ENCODE peak calls at places on chromosome 13, in ten cellular contexts. S is fibroblast of the aortic adventitia, A is breast epithelium, R is psoas muscle, F is fibroblast of mammary gland, I is heart right ventricle, V is IMR-90, N is left ventricle myocardium inferior, M is fibroblast of villous mesenchyme, Z is AG04449. D is an unnamed sample.

GRCh38 chr13:39144941-39145533 is 106.8 kb downstream of the NHLRC3 start:
- DNase-seq in S (peak; percentile 84), A (peak; percentile 43), R (peak; percentile 39), F (peak; percentile 78), I (peak; percentile 15), V (peak; percentile 70), N (peak; percentile 40), M (peak; percentile 68), Z (peak; percentile 24), D (peak; percentile 83)

GRCh38 chr13:75978815-75979214 is 342.7 kb downstream of the LMO7 start:
- DNase-seq in S (no peak), A (no peak), R (no peak), F (peak; percentile 2), I (no peak), V (no peak), N (no peak), M (no peak), Z (no peak), D (no peak)

GRCh38 chr13:97306646-97307045 is 84.5 kb downstream of the MBNL2 start:
- DNase-seq in S (peak; percentile 43), A (no peak), R (no peak), F (peak; percentile 36), I (no peak), V (no peak), N (no peak), M (peak; percentile 14), Z (no peak), D (peak; percentile 60)

GRCh38 chr13:51311957-51312520 is 27.5 kb upstream of the SERPINE3 start:
- DNase-seq in S (no peak), A (no peak), R (no peak), F (no peak), I (no peak), V (no peak), N (no peak), M (no peak), Z (no peak), D (no peak)

GRCh38 chr13:40181203-40181845 is 485.1 kb downstream of the FOXO1 start:
- DNase-seq in S (peak; percentile 87), A (no peak), R (no peak), F (peak; percentile 89), I (no peak), V (peak; percentile 17), N (no peak), M (peak; percentile 91), Z (no peak), D (peak; percentile 80)

GRCh38 chr13:79860757-79861156 is 379.8 kb downstream of the NDFIP2 start:
- DNase-seq in S (no peak), A (no peak), R (no peak), F (no peak), I (no peak), V (no peak), N (no peak), M (no peak), Z (no peak), D (no peak)

GRCh38 chr13:25468330-25469178 is 96.8 kb downstream of the ATP8A2 start:
- DNase-seq in S (no peak), A (no peak), R (no peak), F (no peak), I (no peak), V (no peak), N (no peak), M (peak; percentile 1), Z (no peak), D (no peak)

GRCh38 chr13:113491418-113491883 is 940 bp upstream of the DCUN1D2 start:
- DNase-seq in S (peak; percentile 17), A (no peak), R (peak; percentile 49), F (peak; percentile 24), I (peak; percentile 34), V (peak; percentile 14), N (peak; percentile 45), M (peak; percentile 38), Z (no peak), D (peak; percentile 36)

GRCh38 chr13:113021811-113022210 is 52.8 kb downstream of the MCF2L start:
- DNase-seq in S (no peak), A (no peak), R (no peak), F (no peak), I (peak; percentile 9), V (no peak), N (no peak), M (no peak), Z (no peak), D (no peak)

GRCh38 chr13:31044658-31045620 is 112.5 kb downstream of the TEX26 start:
- DNase-seq in S (no peak), A (no peak), R (no peak), F (no peak), I (no peak), V (no peak), N (no peak), M (no peak), Z (no peak), D (no peak)

GRCh38 chr13:50080158-50080855 is 65.1 kb downstream of the KCNRG start:
- DNase-seq in S (peak; percentile 67), A (no peak), R (no peak), F (peak; percentile 52), I (no peak), V (peak; percentile 52), N (no peak), M (peak; percentile 65), Z (no peak), D (peak; percentile 48)

GRCh38 chr13:45989607-45990006 is 62.9 kb downstream of the ZC3H13 start:
- DNase-seq in S (peak; percentile 82), A (no peak), R (no peak), F (peak; percentile 84), I (no peak), V (peak; percentile 86), N (no peak), M (peak; percentile 73), Z (peak; percentile 38), D (peak; percentile 83)

GRCh38 chr13:32150794-32151193 is 119.2 kb downstream of the FRY start:
- DNase-seq in S (peak; percentile 95), A (peak; percentile 32), R (peak; percentile 74), F (peak; percentile 89), I (peak; percentile 73), V (peak; percentile 54), N (peak; percentile 78), M (peak; percentile 53), Z (no peak), D (peak; percentile 35)

GRCh38 chr13:66546534-66547379 is 683.4 kb downstream of the PCDH9 start:
- DNase-seq in S (peak; percentile 22), A (no peak), R (no peak), F (peak; percentile 17), I (no peak), V (peak; percentile 80), N (no peak), M (no peak), Z (peak; percentile 23), D (no peak)

GRCh38 chr13:47611664-47612288 is 389.3 kb downstream of the SUCLA2 start:
- DNase-seq in S (peak; percentile 9), A (no peak), R (no peak), F (peak; percentile 75), I (no peak), V (peak; percentile 45), N (no peak), M (no peak), Z (no peak), D (no peak)
- TF ChIP-seq CTCF in S (no peak), A (no peak), R (no peak), F (no peak), I (no peak), V (no peak), N (no peak), M (no peak), Z (no peak), D (no peak)

GRCh38 chr13:23372264-23372905 is 61.1 kb downstream of the SACS start:
- DNase-seq in S (peak; percentile 81), A (no peak), R (no peak), F (peak; percentile 56), I (no peak), V (peak; percentile 87), N (no peak), M (peak; percentile 47), Z (no peak), D (peak; percentile 83)
- H3K4me3 ChIP-seq in S (no peak overlapping the region), A (no peak overlapping the region), R (no peak overlapping the region), F (no peak overlapping the region), I (no peak overlapping the region), V (peak overlapping the region; percentile 22), N (no peak overlapping the region), M (no peak overlapping the region), Z (peak overlapping the region; percentile 38), D (no peak overlapping the region)

DNA sequence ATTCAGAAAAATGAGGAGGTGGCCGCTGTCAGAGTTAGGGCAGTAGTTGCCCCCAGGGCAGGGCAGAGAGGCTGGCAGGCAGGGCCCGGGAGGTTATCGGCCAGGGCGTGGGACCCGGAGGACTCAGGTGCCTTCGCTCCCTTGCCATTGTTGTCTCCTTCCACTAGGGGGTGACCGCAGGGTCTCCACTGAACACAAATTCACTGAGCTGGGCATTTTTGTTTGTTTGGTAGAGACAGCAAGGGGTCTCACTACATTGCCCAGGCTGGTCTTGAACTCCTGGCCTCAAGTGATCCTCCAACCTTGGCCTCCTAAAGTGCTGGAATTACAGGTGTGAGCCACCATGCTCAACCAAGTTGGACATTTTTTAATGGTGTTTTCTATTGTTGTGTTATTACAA is 25.1 kb downstream of the CARS2 start:
- DNase-seq in S (no peak), A (no peak), R (no peak), F (peak; percentile 29), I (no peak), V (no peak), N (no peak), M (peak; percentile 25), Z (no peak), D (peak; percentile 26)
- TF ChIP-seq CTCF in S (peak; percentile 56), A (no peak), R (peak; percentile 45), F (peak; percentile 48), I (peak; percentile 29), V (peak; percentile 38), N (peak; percentile 47), M (peak; percentile 48), Z (peak; percentile 51), D (peak; percentile 67)

GRCh38 chr13:107713314-107713713 is 502.0 kb downstream of the LIG4 start:
- DNase-seq in S (peak; percentile 2), A (no peak), R (no peak), F (no peak), I (no peak), V (no peak), N (no peak), M (no peak), Z (no peak), D (no peak)

GRCh38 chr13:107712145-107712544 is 503.2 kb downstream of the LIG4 start:
- DNase-seq in S (no peak), A (no peak), R (no peak), F (no peak), I (no peak), V (no peak), N (no peak), M (peak; percentile 33), Z (no peak), D (no peak)

GRCh38 chr13:107716741-107717140 is 498.6 kb downstream of the LIG4 start:
- DNase-seq in S (no peak), A (no peak), R (no peak), F (no peak), I (no peak), V (no peak), N (no peak), M (no peak), Z (no peak), D (no peak)

GRCh38 chr13:107716241-107716640 is 499.1 kb downstream of the LIG4 start:
- DNase-seq in S (no peak), A (no peak), R (no peak), F (no peak), I (no peak), V (no peak), N (no peak), M (no peak), Z (no peak), D (no peak)

DNA sequence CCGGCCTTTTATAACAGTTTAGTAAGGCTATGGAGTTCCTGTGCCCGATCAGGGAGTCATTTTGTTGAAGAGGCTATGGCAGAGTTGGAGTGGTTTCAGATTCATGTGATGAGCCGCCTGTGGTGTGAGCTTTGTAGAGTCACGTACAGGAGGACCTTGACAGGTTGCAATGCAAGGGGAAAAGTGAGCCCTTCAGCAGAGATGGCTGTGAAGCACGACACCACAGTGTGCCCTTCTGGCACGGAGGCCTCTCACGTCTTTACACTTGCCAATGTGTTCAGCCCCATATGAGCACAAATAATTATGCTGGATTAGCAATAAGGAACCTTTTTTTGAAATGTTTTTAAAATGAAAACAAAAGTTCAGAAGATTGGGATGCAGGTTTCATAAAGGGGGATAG is 499.8 kb downstream of the LIG4 start:
- DNase-seq in S (no peak), A (no peak), R (no peak), F (no peak), I (no peak), V (no peak), N (no peak), M (no peak), Z (no peak), D (no peak)
- H3K4me3 ChIP-seq in S (no peak overlapping the region), A (no peak overlapping the region), R (no peak overlapping the region), F (no peak overlapping the region), I (no peak overlapping the region), V (no peak overlapping the region), N (no peak overlapping the region), M (no peak overlapping the region), Z (no peak overlapping the region), D (no peak overlapping the region)

D was measured in cardiac fibroblast.